ENCODE peak calls at places on chromosomes 12 and 14, in six cellular contexts. M is NCI-H345; E is T-helper 2 cell; V is stimulated activated CD4-positive, alpha-beta T cell treated with anti-CD3 and anti-CD28 coated beads, Interleukin-1b, Interleukin-23, amount 100 ng/mL, for 4 hours; I is KBM-7; W is cardiac muscle cell. O is an unnamed sample.

GRCh38 chr14:31944256-31945073 is 132.6 kb upstream of the ARHGAP5 start:
- DNase-seq in M (no peak), E (no peak), V (no peak), I (no peak), W (no peak), O (peak; percentile 87)

GRCh38 chr14:90091393-90091792 is 29.6 kb downstream of the KCNK13 start:
- DNase-seq in M (peak; percentile 54), E (no peak), V (no peak), I (no peak), W (peak; percentile 89), O (peak; percentile 9)

GRCh38 chr14:100025111-100025510 is 40.1 kb upstream of the EVL start:
- DNase-seq in M (no peak), E (no peak), V (peak; percentile 2), I (peak; percentile 81), W (peak; percentile 47), O (peak; percentile 35)

GRCh38 chr12:93387780-93388179 is 10.1 kb downstream of the NUDT4 start:
- DNase-seq in M (no peak), E (no peak), V (peak; percentile 15), I (no peak), W (peak; percentile 47), O (no peak)

GRCh38 chr14:104827173-104828055 is 26.5 kb downstream of the ZBTB42 start:
- DNase-seq in M (peak; percentile 80), E (peak; percentile 24), V (peak; percentile 43), I (peak; percentile 63), W (peak; percentile 43), O (peak; percentile 36)

GRCh38 chr12:120735181-120735580 is 9.6 kb downstream of the ACADS start:
- DNase-seq in M (no peak), E (no peak), V (no peak), I (no peak), W (no peak), O (no peak)

GRCh38 chr12:24608637-24609285 is 340.1 kb downstream of the BCAT1 start:
- DNase-seq in M (no peak), E (no peak), V (no peak), I (no peak), W (peak; percentile 25), O (no peak)

GRCh38 chr12:119006749-119007148 is 25.4 kb downstream of the SRRM4 start:
- DNase-seq in M (no peak), E (no peak), V (no peak), I (no peak), W (no peak), O (peak; percentile 91)

GRCh38 chr12:131831635-131832041 is 3.4 kb downstream of the MMP17 start:
- DNase-seq in M (peak; percentile 67), E (no peak), V (no peak), I (no peak), W (peak; percentile 94), O (no peak)

GRCh38 chr12:106417926-106418910 is 60.7 kb downstream of the POLR3B start:
- DNase-seq in M (no peak), E (no peak), V (no peak), I (no peak), W (peak; percentile 91), O (no peak)

GRCh38 chr12:47900480-47901129 is 4.2 kb downstream of the VDR start:
- DNase-seq in M (no peak), E (no peak), V (no peak), I (peak; percentile 50), W (no peak), O (no peak)

GRCh38 chr14:101709962-101710891 is 51.3 kb upstream of the PPP2R5C start:
- DNase-seq in M (no peak), E (no peak), V (no peak), I (no peak), W (no peak), O (no peak)

GRCh38 chr12:130520784-130521183 is 183.1 kb downstream of the PIWIL1 start:
- DNase-seq in M (no peak), E (no peak), V (no peak), I (no peak), W (no peak), O (no peak)

GRCh38 chr14:74618078-74618952 is 6.3 kb upstream of the LTBP2 start:
- DNase-seq in M (no peak), E (no peak), V (no peak), I (peak; percentile 58), W (peak; percentile 79), O (peak; percentile 49)

GRCh38 chr12:89777685-89778379 is 69.2 kb upstream of the ATP2B1 start:
- DNase-seq in M (no peak), E (no peak), V (no peak), I (no peak), W (no peak), O (no peak)

GRCh38 chr12:109864916-109865315 is 15.4 kb downstream of the GLTP start:
- DNase-seq in M (no peak), E (no peak), V (no peak), I (no peak), W (no peak), O (no peak)

GRCh38 chr14:51004801-51005526 is 60.7 kb upstream of the PYGL start:
- DNase-seq in M (peak; percentile 23), E (no peak), V (no peak), I (no peak), W (peak; percentile 68), O (no peak)

GRCh38 chr12:48542300-48542928 is 17.0 kb downstream of the OR8S1 start:
- DNase-seq in M (peak; percentile 0), E (no peak), V (peak; percentile 32), I (peak; percentile 59), W (peak; percentile 53), O (peak; percentile 37)

GRCh38 chr14:91866061-91866460 is 1.3 kb downstream of the TC2N start:
- DNase-seq in M (no peak), E (no peak), V (no peak), I (no peak), W (peak; percentile 49), O (no peak)

GRCh38 chr12:14643247-14643646 is 53.2 kb downstream of the GUCY2C start:
- DNase-seq in M (no peak), E (no peak), V (no peak), I (peak; percentile 78), W (peak; percentile 41), O (no peak)

GRCh38 chr14:105840266-105841021 is 314.1 kb downstream of the TMEM121 start:
- DNase-seq in M (no peak), E (no peak), V (no peak), I (no peak), W (no peak), O (no peak)

GRCh38 chr12:104133861-104134260 is 4.1 kb downstream of the NFYB start:
- DNase-seq in M (no peak), E (no peak), V (no peak), I (no peak), W (no peak), O (no peak)

GRCh38 chr14:85293820-85294219 is 236.1 kb upstream of the FLRT2 start:
- DNase-seq in M (no peak), E (no peak), V (no peak), I (no peak), W (no peak), O (no peak)

GRCh38 chr14:33808187-33808586 is 142.7 kb downstream of the EGLN3 start:
- DNase-seq in M (no peak), E (no peak), V (no peak), I (no peak), W (no peak), O (no peak)